ENCODE peak calls at places on chromosome 19, in five cellular contexts. One of them, this sample, is unnamed.

GRCh38 chr19:51702103-51702753 is 9.1 kb downstream of the SPACA6 start:
- DNase-seq in IMR-90: peak
- DNase-seq in H9: peak
- DNase-seq in mesenchymal stem cell: peak
- DNase-seq in H1: peak
- DNase-seq in this sample: no peak

GRCh38 chr19:38557205-38557799 is 60.5 kb downstream of the MAP4K1 start:
- DNase-seq in IMR-90: no peak
- DNase-seq in H9: no peak
- DNase-seq in mesenchymal stem cell: no peak
- DNase-seq in H1: no peak
- DNase-seq in this sample: no peak

GRCh38 chr19:7177926-7178325 is 108.4 kb downstream of the ZNF557 start:
- DNase-seq in IMR-90: peak
- DNase-seq in H9: no peak
- DNase-seq in mesenchymal stem cell: no peak
- DNase-seq in H1: no peak
- DNase-seq in this sample: no peak

GRCh38 chr19:45782162-45782623 is at the start of gene DMPK:
- DNase-seq in IMR-90: no peak
- DNase-seq in H9: peak
- DNase-seq in mesenchymal stem cell: peak
- DNase-seq in H1: no peak
- DNase-seq in this sample: no peak

GRCh38 chr19:16363133-16363851 is 38.7 kb downstream of the KLF2 start:
- DNase-seq in IMR-90: no peak
- DNase-seq in H9: no peak
- DNase-seq in mesenchymal stem cell: no peak
- DNase-seq in H1: no peak
- DNase-seq in this sample: no peak

GRCh38 chr19:49409441-49410029 is 13.7 kb downstream of the PTH2 start:
- DNase-seq in IMR-90: no peak
- DNase-seq in H9: no peak
- DNase-seq in mesenchymal stem cell: no peak
- DNase-seq in H1: no peak
- DNase-seq in this sample: no peak

GRCh38 chr19:10104665-10105221 is 1.4 kb upstream of the PPAN start:
- DNase-seq in IMR-90: no peak
- DNase-seq in H9: no peak
- DNase-seq in mesenchymal stem cell: no peak
- DNase-seq in H1: no peak
- DNase-seq in this sample: no peak

GRCh38 chr19:8334458-8335342 is 8.4 kb downstream of the KANK3 start:
- DNase-seq in IMR-90: peak
- DNase-seq in H9: peak
- DNase-seq in mesenchymal stem cell: peak
- DNase-seq in H1: no peak
- DNase-seq in this sample: peak

GRCh38 chr19:45911291-45911690 is 3.3 kb downstream of the NANOS2 start:
- DNase-seq in IMR-90: no peak
- DNase-seq in H9: no peak
- DNase-seq in mesenchymal stem cell: no peak
- DNase-seq in H1: no peak
- DNase-seq in this sample: no peak

GRCh38 chr19:45653634-45654033 is 14.4 kb upstream of the GIPR start:
- DNase-seq in IMR-90: no peak
- DNase-seq in H9: no peak
- DNase-seq in mesenchymal stem cell: no peak
- DNase-seq in H1: no peak
- DNase-seq in this sample: no peak

GRCh38 chr19:23790641-23791488 is 32.2 kb upstream of the ZNF681 start:
- DNase-seq in IMR-90: no peak
- DNase-seq in H9: no peak
- DNase-seq in mesenchymal stem cell: no peak
- DNase-seq in H1: no peak
- DNase-seq in this sample: no peak

GRCh38 chr19:3481241-3482090 is 1.1 kb upstream of the SMIM24 start:
- DNase-seq in IMR-90: no peak
- DNase-seq in H9: no peak
- DNase-seq in mesenchymal stem cell: no peak
- DNase-seq in H1: no peak
- DNase-seq in this sample: no peak

GRCh38 chr19:41623360-41623759 is 3.5 kb downstream of the CEACAM4 start:
- DNase-seq in IMR-90: no peak
- DNase-seq in H9: peak
- DNase-seq in mesenchymal stem cell: no peak
- DNase-seq in H1: no peak
- DNase-seq in this sample: no peak

GRCh38 chr19:10603084-10603872 is 16.2 kb upstream of the AP1M2 start:
- DNase-seq in IMR-90: no peak
- DNase-seq in H9: peak
- DNase-seq in mesenchymal stem cell: peak
- DNase-seq in H1: no peak
- DNase-seq in this sample: no peak

GRCh38 chr19:30471441-30471840 is 99.3 kb downstream of the ZNF536 start:
- DNase-seq in IMR-90: no peak
- DNase-seq in H9: no peak
- DNase-seq in mesenchymal stem cell: no peak
- DNase-seq in H1: no peak
- DNase-seq in this sample: no peak

GRCh38 chr19:8304841-8305621 is 3.1 kb downstream of the CD320 start:
- DNase-seq in IMR-90: no peak
- DNase-seq in H9: peak
- DNase-seq in mesenchymal stem cell: no peak
- DNase-seq in H1: no peak
- DNase-seq in this sample: peak

GRCh38 chr19:46134527-46134926 is 10.0 kb upstream of the IGFL3 start:
- DNase-seq in IMR-90: peak
- DNase-seq in H9: no peak
- DNase-seq in mesenchymal stem cell: peak
- DNase-seq in H1: no peak
- DNase-seq in this sample: no peak

GRCh38 chr19:47376589-47377144 is 27.6 kb downstream of the DHX34 start:
- DNase-seq in IMR-90: no peak
- DNase-seq in H9: no peak
- DNase-seq in mesenchymal stem cell: no peak
- DNase-seq in H1: no peak
- DNase-seq in this sample: no peak

GRCh38 chr19:13172335-13173128 is 22.3 kb downstream of the IER2 start:
- DNase-seq in IMR-90: peak
- DNase-seq in H9: no peak
- DNase-seq in mesenchymal stem cell: peak
- DNase-seq in H1: no peak
- DNase-seq in this sample: no peak

GRCh38 chr19:38264486-38265212 is at the start of gene SPINT2:
- DNase-seq in IMR-90: no peak
- DNase-seq in H9: peak
- DNase-seq in mesenchymal stem cell: no peak
- DNase-seq in H1: peak
- DNase-seq in this sample: peak

GRCh38 chr19:38020331-38020730 is 113.3 kb downstream of the SIPA1L3 start:
- DNase-seq in IMR-90: no peak
- DNase-seq in H9: no peak
- DNase-seq in mesenchymal stem cell: no peak
- DNase-seq in H1: no peak
- DNase-seq in this sample: no peak

GRCh38 chr19:40394816-40395210 is 4.8 kb upstream of the HIPK4 start:
- DNase-seq in IMR-90: no peak
- DNase-seq in H9: no peak
- DNase-seq in mesenchymal stem cell: no peak
- DNase-seq in H1: no peak
- DNase-seq in this sample: no peak
- H3K9ac ChIP-seq in IMR-90: no peak
- H3K9ac ChIP-seq in H9: no peak
- H3K9ac ChIP-seq in mesenchymal stem cell: no peak
- H3K9ac ChIP-seq in H1: no peak
- H3K9ac ChIP-seq in this sample: peak

GRCh38 chr19:27971071-27971470 is 1241.9 kb downstream of the UQCRFS1 start:
- DNase-seq in IMR-90: no peak
- DNase-seq in H9: peak
- DNase-seq in mesenchymal stem cell: no peak
- DNase-seq in H1: peak
- DNase-seq in this sample: peak

GRCh38 chr19:27971869-27972268 is 1241.1 kb downstream of the UQCRFS1 start:
- DNase-seq in IMR-90: no peak
- DNase-seq in H9: no peak
- DNase-seq in mesenchymal stem cell: no peak
- DNase-seq in H1: no peak
- DNase-seq in this sample: no peak

GRCh38 chr19:27972291-27973040 is 1240.5 kb downstream of the UQCRFS1 start:
- DNase-seq in IMR-90: no peak
- DNase-seq in H9: no peak
- DNase-seq in mesenchymal stem cell: no peak
- DNase-seq in H1: no peak
- DNase-seq in this sample: no peak

GRCh38 chr19:27974082-27974513 is 1238.9 kb downstream of the UQCRFS1 start:
- DNase-seq in IMR-90: no peak
- DNase-seq in H9: peak
- DNase-seq in mesenchymal stem cell: no peak
- DNase-seq in H1: no peak
- DNase-seq in this sample: peak

GRCh38 chr19:27975419-27976005 is 1237.4 kb downstream of the UQCRFS1 start:
- DNase-seq in IMR-90: no peak
- DNase-seq in H9: no peak
- DNase-seq in mesenchymal stem cell: no peak
- DNase-seq in H1: no peak
- DNase-seq in this sample: no peak
- H4K91ac ChIP-seq in IMR-90: no peak
- H4K91ac ChIP-seq in H9: no peak
- H4K91ac ChIP-seq in mesenchymal stem cell: no peak
- H4K91ac ChIP-seq in H1: no peak
- H4K91ac ChIP-seq in this sample: no peak

DNA sequence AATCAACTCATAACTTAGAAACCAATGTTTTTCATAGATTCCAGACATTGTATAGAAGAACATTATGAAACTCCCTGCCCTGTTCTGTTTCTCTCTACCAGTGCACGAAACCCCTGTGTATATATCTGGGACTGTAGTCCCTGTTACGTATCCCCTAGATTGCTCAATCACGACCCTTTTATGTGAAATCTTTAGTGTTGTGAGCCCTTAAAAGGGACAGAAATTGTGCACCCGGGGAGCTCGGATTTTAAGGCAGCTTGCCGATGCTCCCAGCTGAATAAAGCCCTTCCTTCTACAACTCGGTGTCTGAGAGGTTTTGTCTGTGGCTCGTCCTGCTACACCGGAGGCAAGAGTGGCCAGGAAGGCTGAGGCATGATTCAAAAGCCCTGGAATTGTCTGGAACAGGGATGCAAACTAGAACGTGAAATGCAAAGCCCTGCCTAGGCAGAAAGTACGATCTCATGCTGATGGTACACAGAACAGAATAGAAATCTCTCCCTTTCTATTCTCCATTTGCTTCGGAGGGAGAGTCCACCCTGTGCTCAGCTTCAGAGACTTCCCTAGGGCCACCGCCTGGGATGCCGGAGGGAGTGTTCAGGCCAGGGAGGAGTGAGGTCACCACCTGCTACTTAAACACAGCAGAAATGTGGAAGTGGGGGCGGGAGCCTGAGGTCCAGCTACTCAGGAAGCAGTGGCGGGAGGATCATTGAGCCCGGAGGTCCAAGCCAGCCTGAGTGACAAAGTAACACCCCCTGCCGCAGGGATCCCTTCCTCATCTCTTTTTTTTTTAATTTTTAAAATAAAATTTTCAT is 760 bp upstream of the ZNF888 start:
- DNase-seq in IMR-90: no peak
- DNase-seq in H9: peak
- DNase-seq in mesenchymal stem cell: peak
- DNase-seq in H1: no peak
- DNase-seq in this sample: no peak
- H3K9ac ChIP-seq in IMR-90: no peak
- H3K9ac ChIP-seq in H9: no peak
- H3K9ac ChIP-seq in mesenchymal stem cell: peak
- H3K9ac ChIP-seq in H1: no peak
- H3K9ac ChIP-seq in this sample: no peak

GRCh38 chr19:1254081-1254527 is 5.7 kb downstream of the MIDN start:
- DNase-seq in IMR-90: no peak
- DNase-seq in H9: no peak
- DNase-seq in mesenchymal stem cell: no peak
- DNase-seq in H1: no peak
- DNase-seq in this sample: no peak

GRCh38 chr19:1252818-1253513 is 4.6 kb downstream of the MIDN start:
- DNase-seq in IMR-90: peak
- DNase-seq in H9: no peak
- DNase-seq in mesenchymal stem cell: peak
- DNase-seq in H1: no peak
- DNase-seq in this sample: no peak

GRCh38 chr19:1254530-1255185 is 6.3 kb downstream of the MIDN start:
- DNase-seq in IMR-90: no peak
- DNase-seq in H9: no peak
- DNase-seq in mesenchymal stem cell: no peak
- DNase-seq in H1: no peak
- DNase-seq in this sample: no peak

GRCh38 chr19:1252221-1252817 is 3.9 kb downstream of the MIDN start:
- DNase-seq in IMR-90: peak
- DNase-seq in H9: no peak
- DNase-seq in mesenchymal stem cell: peak
- DNase-seq in H1: no peak
- DNase-seq in this sample: no peak

DNA sequence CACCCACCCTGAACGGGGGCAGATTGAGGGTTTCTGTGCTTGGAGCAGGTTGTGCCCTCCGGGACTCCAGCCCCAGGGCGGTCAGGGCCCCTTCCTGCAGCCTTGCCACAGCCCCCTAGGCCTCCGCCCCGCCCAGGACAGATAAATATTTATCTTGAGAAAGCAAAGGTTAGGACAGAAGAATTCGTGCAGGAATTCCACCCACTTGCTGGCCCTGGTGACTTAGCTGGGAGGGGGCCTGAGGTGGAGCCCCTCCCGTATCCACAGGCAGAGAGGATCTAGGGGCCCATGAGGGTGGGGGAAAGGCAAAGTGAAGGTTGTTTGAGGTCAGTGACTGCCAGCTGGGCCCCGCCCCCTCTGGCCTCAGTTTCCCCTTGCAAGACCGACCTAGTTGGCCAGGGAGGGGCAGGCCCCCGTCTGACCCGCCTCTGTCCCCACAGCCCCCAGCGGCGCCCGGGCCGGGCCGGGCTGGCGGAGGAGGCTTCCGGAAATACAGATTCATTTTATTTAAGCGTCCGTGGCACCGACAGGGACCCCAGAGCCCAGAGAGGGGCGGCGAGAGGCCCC is 5.2 kb downstream of the MIDN start:
- DNase-seq in IMR-90: peak
- DNase-seq in H9: no peak
- DNase-seq in mesenchymal stem cell: no peak
- DNase-seq in H1: no peak
- DNase-seq in this sample: no peak
- H4K91ac ChIP-seq in IMR-90: peak
- H4K91ac ChIP-seq in H9: no peak
- H4K91ac ChIP-seq in mesenchymal stem cell: peak
- H4K91ac ChIP-seq in H1: no peak
- H4K91ac ChIP-seq in this sample: no peak

GRCh38 chr19:54724644-54725043 is 402 bp downstream of the KIR3DL3 start:
- DNase-seq in IMR-90: no peak
- DNase-seq in H9: no peak
- DNase-seq in mesenchymal stem cell: no peak
- DNase-seq in H1: no peak
- DNase-seq in this sample: no peak
- H3K9ac ChIP-seq in IMR-90: no peak
- H3K9ac ChIP-seq in H9: no peak
- H3K9ac ChIP-seq in mesenchymal stem cell: no peak
- H3K9ac ChIP-seq in H1: no peak
- H3K9ac ChIP-seq in this sample: no peak

This sample was measured in neuronal stem cell.